ENCODE peak calls at places on chromosome X, in seven cellular contexts. P is GM20000, D is omental fat pad, K is HFF-Myc, H is upper lobe of right lung, E is fibroblast of lung, Z is fibroblast of pulmonary artery. L is an unnamed sample.

GRCh38 chrX:145856181-145856580 is 38.6 kb downstream of the SLITRK2 start:
- DNase-seq in P (no peak), D (no peak), K (no peak), H (no peak), E (no peak), Z (no peak), L (no peak)

GRCh38 chrX:19682712-19683331 is 167.5 kb upstream of the MAP3K15 start:
- DNase-seq in P (peak), D (no peak), K (peak), H (peak), E (peak), Z (peak), L (no peak)

GRCh38 chrX:75603833-75604232 is 81.0 kb upstream of the ZDHHC15 start:
- DNase-seq in P (peak), D (no peak), K (no peak), H (no peak), E (peak), Z (peak), L (no peak)

GRCh38 chrX:3094261-3094660 is 53.0 kb downstream of the ARSF start:
- DNase-seq in P (no peak), D (no peak), K (no peak), H (no peak), E (no peak), Z (peak), L (no peak)

GRCh38 chrX:48818866-48819265 is 7.4 kb upstream of the ERAS start:
- DNase-seq in P (no peak), D (no peak), K (no peak), H (no peak), E (no peak), Z (no peak), L (no peak)

GRCh38 chrX:105475801-105476200 is 255.3 kb upstream of the TEX13A start:
- DNase-seq in P (no peak), D (no peak), K (no peak), H (no peak), E (no peak), Z (no peak), L (no peak)

GRCh38 chrX:45322382-45322781 is 121.7 kb upstream of the DIPK2B start:
- DNase-seq in P (no peak), D (no peak), K (peak), H (no peak), E (peak), Z (peak), L (no peak)

GRCh38 chrX:100931218-100931924 is 2.7 kb upstream of the XKRX start:
- DNase-seq in P (peak), D (no peak), K (no peak), H (no peak), E (no peak), Z (no peak), L (no peak)

GRCh38 chrX:152932598-152933175 is 34.8 kb downstream of the ZNF185 start:
- DNase-seq in P (no peak), D (no peak), K (no peak), H (no peak), E (no peak), Z (no peak), L (no peak)

GRCh38 chrX:397575-397974 is 10.9 kb upstream of the PPP2R3B start:
- DNase-seq in P (no peak), D (no peak), K (peak), H (no peak), E (peak), Z (peak), L (no peak)

GRCh38 chrX:28549839-28550238 is 37.4 kb upstream of the IL1RAPL1 start:
- DNase-seq in P (no peak), D (no peak), K (no peak), H (no peak), E (no peak), Z (no peak), L (no peak)

GRCh38 chrX:148609766-148610698 is 109.6 kb downstream of the AFF2 start:
- DNase-seq in P (peak), D (no peak), K (no peak), H (no peak), E (no peak), Z (no peak), L (no peak)

GRCh38 chrX:97846228-97846627 is 962.5 kb downstream of the RPA4 start:
- DNase-seq in P (no peak), D (no peak), K (no peak), H (no peak), E (no peak), Z (no peak), L (no peak)

GRCh38 chrX:40094041-40094899 is 3.5 kb downstream of the BCOR start:
- DNase-seq in P (no peak), D (no peak), K (no peak), H (peak), E (peak), Z (no peak), L (peak)

GRCh38 chrX:103329991-103330390 is at the start of gene TCEAL7:
- DNase-seq in P (no peak), D (no peak), K (no peak), H (no peak), E (peak), Z (peak), L (no peak)

GRCh38 chrX:40173662-40174593 is 76.2 kb upstream of the BCOR start:
- DNase-seq in P (peak), D (no peak), K (no peak), H (peak), E (no peak), Z (no peak), L (no peak)

GRCh38 chrX:148290041-148290440 is 210.4 kb upstream of the AFF2 start:
- DNase-seq in P (no peak), D (no peak), K (no peak), H (no peak), E (no peak), Z (no peak), L (no peak)

GRCh38 chrX:13369541-13370140 is 49.8 kb upstream of the ATXN3L start:
- DNase-seq in P (no peak), D (no peak), K (no peak), H (no peak), E (no peak), Z (no peak), L (no peak)

GRCh38 chrX:47540754-47541538 is 20.1 kb upstream of the ARAF start:
- DNase-seq in P (peak), D (no peak), K (peak), H (peak), E (peak), Z (peak), L (no peak)

GRCh38 chrX:109472939-109473713 is 8.8 kb downstream of the GUCY2F start:
- DNase-seq in P (peak), D (no peak), K (no peak), H (no peak), E (peak), Z (peak), L (no peak)

GRCh38 chrX:8245411-8245810 is 74.3 kb upstream of the VCX2 start:
- DNase-seq in P (no peak), D (no peak), K (no peak), H (no peak), E (no peak), Z (no peak), L (no peak)

GRCh38 chrX:129980540-129981206 is 1.8 kb upstream of the BCORL1 start:
- DNase-seq in P (peak), D (no peak), K (no peak), H (peak), E (no peak), Z (no peak), L (peak)

GRCh38 chrX:96770315-96770714 is 85.7 kb downstream of the DIAPH2 start:
- DNase-seq in P (peak), D (no peak), K (no peak), H (no peak), E (peak), Z (peak), L (no peak)

GRCh38 chrX:111447298-111447697 is 35.3 kb upstream of the DCX start:
- DNase-seq in P (peak), D (no peak), K (no peak), H (no peak), E (no peak), Z (peak), L (no peak)

GRCh38 chrX:19513383-19513782 is 1.9 kb downstream of the MAP3K15 start:
- DNase-seq in P (no peak), D (no peak), K (no peak), H (no peak), E (peak), Z (no peak), L (no peak)

GRCh38 chrX:105375816-105376215 is 155.3 kb upstream of the TEX13A start:
- DNase-seq in P (no peak), D (no peak), K (no peak), H (no peak), E (peak), Z (peak), L (no peak)

GRCh38 chrX:133796282-133796681 is 189.1 kb downstream of the GPC3 start:
- DNase-seq in P (no peak), D (no peak), K (no peak), H (no peak), E (no peak), Z (no peak), L (no peak)

GRCh38 chrX:41435708-41436107 is 11.4 kb upstream of the NYX start:
- DNase-seq in P (no peak), D (no peak), K (no peak), H (no peak), E (no peak), Z (no peak), L (no peak)

GRCh38 chrX:71171110-71171801 is 26.6 kb downstream of the NLGN3 start:
- DNase-seq in P (no peak), D (no peak), K (no peak), H (no peak), E (no peak), Z (no peak), L (no peak)

GRCh38 chrX:150879855-150880807 is 18.3 kb downstream of the CD99L2 start:
- DNase-seq in P (no peak), D (no peak), K (no peak), H (no peak), E (no peak), Z (no peak), L (no peak)

GRCh38 chrX:11287505-11287904 is 5.7 kb upstream of the AMELX start:
- DNase-seq in P (no peak), D (no peak), K (no peak), H (no peak), E (peak), Z (peak), L (no peak)

GRCh38 chrX:46325312-46325877 is 219.8 kb downstream of the ZNF674 start:
- DNase-seq in P (no peak), D (no peak), K (no peak), H (no peak), E (peak), Z (peak), L (no peak)

GRCh38 chrX:136679581-136679980 is 31.6 kb downstream of the CD40LG start:
- DNase-seq in P (no peak), D (no peak), K (no peak), H (no peak), E (no peak), Z (no peak), L (no peak)

GRCh38 chrX:100745806-100746537 is 14.1 kb upstream of the SYTL4 start:
- DNase-seq in P (no peak), D (no peak), K (no peak), H (no peak), E (peak), Z (peak), L (no peak)

GRCh38 chrX:261167-261857 is 19.9 kb upstream of the PLCXD1 start:
- DNase-seq in P (no peak), D (no peak), K (no peak), H (peak), E (peak), Z (peak), L (peak)

DNA sequence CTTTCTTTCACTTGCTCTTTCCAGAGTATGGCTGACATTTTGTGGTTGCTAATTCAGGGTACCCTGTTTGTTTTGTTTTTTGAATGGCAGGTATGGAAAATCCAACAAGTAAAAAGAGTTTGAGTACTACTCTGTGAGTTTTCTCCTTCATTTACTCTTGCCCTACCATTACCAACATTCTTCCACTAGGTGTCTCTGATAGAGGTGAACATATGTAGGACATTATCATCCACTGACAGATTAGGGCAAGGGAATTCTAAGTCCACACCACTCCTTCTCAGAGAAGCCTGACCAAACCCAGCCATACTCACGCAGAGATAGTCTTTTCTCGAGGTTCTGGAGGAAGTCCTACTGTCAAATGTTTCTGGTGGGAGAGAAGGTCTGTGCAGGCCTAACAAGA is 36.7 kb upstream of the HDAC8 start:
- DNase-seq in P (peak), D (no peak), K (no peak), H (no peak), E (peak), Z (peak), L (no peak)
- TF ChIP-seq CTCF in P (no peak), D (no peak), K (no peak), H (no peak), E (peak), Z (peak), L (peak)

GRCh38 chrX:131724292-131724691 is 180.4 kb downstream of the OR13H1 start:
- DNase-seq in P (no peak), D (no peak), K (no peak), H (no peak), E (no peak), Z (no peak), L (no peak)

GRCh38 chrX:131725001-131725654 is 181.3 kb downstream of the OR13H1 start:
- DNase-seq in P (no peak), D (no peak), K (no peak), H (no peak), E (no peak), Z (no peak), L (no peak)

GRCh38 chrX:131728295-131729145 is 184.6 kb downstream of the OR13H1 start:
- DNase-seq in P (no peak), D (peak), K (no peak), H (no peak), E (no peak), Z (no peak), L (no peak)

GRCh38 chrX:131727778-131728177 is 183.9 kb downstream of the OR13H1 start:
- DNase-seq in P (no peak), D (no peak), K (no peak), H (no peak), E (no peak), Z (no peak), L (no peak)

DNA sequence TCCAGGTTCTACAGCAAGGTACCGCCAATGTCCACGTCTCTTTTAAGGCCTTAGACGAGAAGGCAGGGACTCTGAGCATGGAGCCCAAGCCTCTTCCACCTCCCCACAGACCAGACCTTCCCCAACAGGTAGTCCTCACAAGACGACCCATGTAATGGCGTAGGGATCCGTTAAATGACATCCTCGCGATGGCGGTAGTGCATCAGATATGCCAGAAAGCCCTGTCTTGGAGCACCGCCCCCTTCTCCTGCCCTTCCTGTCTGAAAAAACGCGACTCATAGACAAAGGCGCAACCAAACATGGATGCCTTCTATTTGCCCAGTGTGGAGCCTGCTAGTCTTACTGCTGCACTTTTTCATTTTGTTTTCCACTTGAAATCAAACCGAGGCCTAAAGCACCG is 185.4 kb downstream of the OR13H1 start:
- DNase-seq in P (no peak), D (peak), K (no peak), H (no peak), E (no peak), Z (no peak), L (no peak)
- TF ChIP-seq CTCF in P (no peak), D (no peak), K (no peak), H (no peak), E (no peak), Z (no peak), L (no peak)

GRCh38 chrX:128928636-128929035 is 594.7 kb downstream of the SMARCA1 start:
- DNase-seq in P (no peak), D (no peak), K (no peak), H (no peak), E (no peak), Z (no peak), L (no peak)

GRCh38 chrX:128931071-128931470 is 592.2 kb downstream of the SMARCA1 start:
- DNase-seq in P (no peak), D (no peak), K (no peak), H (no peak), E (no peak), Z (no peak), L (no peak)

GRCh38 chrX:128929281-128930057 is 593.8 kb downstream of the SMARCA1 start:
- DNase-seq in P (no peak), D (no peak), K (no peak), H (no peak), E (no peak), Z (no peak), L (no peak)

GRCh38 chrX:128927363-128927762 is 595.9 kb downstream of the SMARCA1 start:
- DNase-seq in P (no peak), D (no peak), K (no peak), H (no peak), E (no peak), Z (no peak), L (no peak)
- TF ChIP-seq CTCF in P (no peak), D (no peak), K (no peak), H (no peak), E (no peak), Z (no peak), L (no peak)

GRCh38 chrX:65745427-65745826 is 78.0 kb downstream of the MSN start:
- DNase-seq in P (no peak), D (no peak), K (no peak), H (no peak), E (no peak), Z (no peak), L (no peak)

GRCh38 chrX:65741823-65742222 is 74.4 kb downstream of the MSN start:
- DNase-seq in P (no peak), D (no peak), K (no peak), H (no peak), E (no peak), Z (no peak), L (no peak)

GRCh38 chrX:65750674-65751469 is 83.4 kb downstream of the MSN start:
- DNase-seq in P (peak), D (no peak), K (no peak), H (no peak), E (no peak), Z (no peak), L (no peak)

GRCh38 chrX:65744965-65745364 is 77.5 kb downstream of the MSN start:
- DNase-seq in P (no peak), D (no peak), K (no peak), H (no peak), E (peak), Z (peak), L (no peak)

DNA sequence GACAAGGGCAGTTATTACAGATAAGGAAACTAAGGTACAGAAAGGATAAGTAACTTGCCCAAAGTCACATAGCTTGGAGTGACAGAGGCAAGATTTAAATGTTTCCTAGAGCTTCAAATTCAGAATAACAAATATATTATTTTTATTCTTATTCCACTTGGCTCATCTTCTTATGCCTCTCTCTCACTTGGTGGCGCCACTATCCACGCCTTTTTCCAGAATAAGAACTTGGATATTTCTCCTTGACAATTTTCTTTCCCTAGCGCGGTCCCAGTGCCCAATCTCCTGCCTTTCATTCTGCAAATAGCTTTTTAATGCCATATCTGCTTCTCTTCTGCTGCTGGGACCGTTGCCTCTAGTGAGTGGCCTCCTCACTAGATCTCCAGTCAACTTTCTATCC is 78.5 kb downstream of the MSN start:
- DNase-seq in P (no peak), D (no peak), K (no peak), H (no peak), E (peak), Z (peak), L (no peak)
- TF ChIP-seq CTCF in P (no peak), D (no peak), K (no peak), H (no peak), E (no peak), Z (no peak), L (no peak)

L was measured in type B pancreatic cell.